ENCODE peak calls at places on chromosomes 5 and 9, in five cellular contexts. A is stimulated activated CD8-positive, alpha-beta memory T cell treated with anti-CD3 and anti-CD28 coated beads, Interleukin-12 subunit alpha, Interleukin-12 subunit beta, amount 100 ng/mL, for 4 hours; O is RCC 7860; X is NCI-H226; L is HCT116. M is an unnamed sample.

GRCh38 chr5:108672639-108673038 is 75.1 kb upstream of the FER start:
- DNase-seq in O (no peak), X (no peak), L (no peak), A (no peak), M (no peak)

GRCh38 chr9:121984726-121985402 is 108.2 kb downstream of the TTLL11 start:
- DNase-seq in O (peak; percentile 11), A (no peak), L (no peak), X (no peak), M (no peak)

GRCh38 chr5:98314262-98314661 is 459.2 kb upstream of the RGMB start:
- DNase-seq in L (no peak), A (no peak), X (peak; percentile 78), O (peak; percentile 93), M (peak; percentile 45)

GRCh38 chr5:370959-371810 is 49.7 kb downstream of the AHRR start:
- DNase-seq in X (no peak), L (no peak), A (no peak), O (no peak), M (no peak)

GRCh38 chr5:42495908-42496307 is 72.7 kb downstream of the GHR start:
- DNase-seq in O (no peak), L (no peak), X (peak; percentile 56), A (no peak), M (no peak)

GRCh38 chr9:73441890-73442818 is 290.5 kb downstream of the ANXA1 start:
- DNase-seq in X (peak; percentile 48), A (no peak), O (peak; percentile 75), L (no peak), M (peak; percentile 19)

GRCh38 chr5:113246371-113246870 is 188.4 kb downstream of the TSSK1B start:
- DNase-seq in A (no peak), L (no peak), X (peak; percentile 35), O (no peak), M (no peak)

GRCh38 chr9:1207681-1208080 is 157.5 kb downstream of the DMRT2 start:
- DNase-seq in A (no peak), X (no peak), L (no peak), O (peak; percentile 60), M (peak; percentile 81)

GRCh38 chr5:115842952-115843351 is 1.2 kb downstream of the AP3S1 start:
- DNase-seq in L (no peak), A (no peak), O (no peak), X (no peak), M (no peak)

GRCh38 chr5:96408276-96408777 is 24.7 kb downstream of the PCSK1 start:
- DNase-seq in L (no peak), X (peak; percentile 87), A (no peak), O (no peak), M (no peak)

GRCh38 chr9:137247135-137247915 is 3.8 kb upstream of the STPG3 start:
- DNase-seq in X (no peak), O (no peak), L (no peak), A (no peak), M (no peak)

GRCh38 chr5:94941113-94941765 is 322.8 kb downstream of the SLF1 start:
- DNase-seq in O (no peak), A (no peak), X (no peak), L (no peak), M (no peak)

GRCh38 chr5:116674881-116675627 is 100.4 kb upstream of the SEMA6A start:
- DNase-seq in X (no peak), L (no peak), A (no peak), O (no peak), M (no peak)

M was measured in kidney epithelial cell.